ENCODE peak calls at places on chromosomes 11 and 22, in six cellular contexts. One of them, this sample, is unnamed.

GRCh38 chr22:38733329-38734202 is 22.2 kb downstream of the SUN2 start:
- DNase-seq in substantia nigra: peak
- DNase-seq in activated CD4-positive, CD25-positive, alpha-beta regulatory T cell: no peak
- DNase-seq in HTR-8/SVneo: peak
- DNase-seq in AG08395: peak
- DNase-seq in cardiac fibroblast: peak
- DNase-seq in this sample: peak

GRCh38 chr11:75240381-75241035 is at the start of gene TPBGL:
- DNase-seq in HTR-8/SVneo: no peak
- DNase-seq in substantia nigra: no peak
- DNase-seq in cardiac fibroblast: no peak
- DNase-seq in AG08395: no peak
- DNase-seq in activated CD4-positive, CD25-positive, alpha-beta regulatory T cell: no peak
- DNase-seq in this sample: peak

GRCh38 chr11:129610125-129610524 is 205.5 kb upstream of the TMEM45B start:
- DNase-seq in substantia nigra: no peak
- DNase-seq in AG08395: no peak
- DNase-seq in activated CD4-positive, CD25-positive, alpha-beta regulatory T cell: no peak
- DNase-seq in HTR-8/SVneo: no peak
- DNase-seq in cardiac fibroblast: no peak
- DNase-seq in this sample: no peak

GRCh38 chr11:13008625-13009475 is at the start of gene RASSF10:
- DNase-seq in AG08395: peak
- DNase-seq in activated CD4-positive, CD25-positive, alpha-beta regulatory T cell: no peak
- DNase-seq in HTR-8/SVneo: peak
- DNase-seq in substantia nigra: peak
- DNase-seq in cardiac fibroblast: peak
- DNase-seq in this sample: peak

GRCh38 chr22:44329179-44329796 is 16.5 kb upstream of the SHISAL1 start:
- DNase-seq in cardiac fibroblast: no peak
- DNase-seq in HTR-8/SVneo: no peak
- DNase-seq in activated CD4-positive, CD25-positive, alpha-beta regulatory T cell: no peak
- DNase-seq in AG08395: no peak
- DNase-seq in substantia nigra: no peak
- DNase-seq in this sample: no peak

GRCh38 chr22:50399751-50400331 is 56.7 kb downstream of the PPP6R2 start:
- DNase-seq in substantia nigra: peak
- DNase-seq in AG08395: peak
- DNase-seq in activated CD4-positive, CD25-positive, alpha-beta regulatory T cell: no peak
- DNase-seq in HTR-8/SVneo: peak
- DNase-seq in cardiac fibroblast: peak
- DNase-seq in this sample: peak

GRCh38 chr11:60498399-60498798 is 5.8 kb downstream of the MS4A12 start:
- DNase-seq in HTR-8/SVneo: no peak
- DNase-seq in substantia nigra: no peak
- DNase-seq in activated CD4-positive, CD25-positive, alpha-beta regulatory T cell: no peak
- DNase-seq in cardiac fibroblast: no peak
- DNase-seq in AG08395: no peak
- DNase-seq in this sample: no peak

GRCh38 chr22:19522190-19522880 is 1.9 kb downstream of the CLDN5 start:
- DNase-seq in substantia nigra: peak
- DNase-seq in HTR-8/SVneo: no peak
- DNase-seq in cardiac fibroblast: no peak
- DNase-seq in AG08395: no peak
- DNase-seq in activated CD4-positive, CD25-positive, alpha-beta regulatory T cell: no peak
- DNase-seq in this sample: peak

GRCh38 chr11:12448131-12448939 is 71.0 kb downstream of the PARVA start:
- DNase-seq in AG08395: peak
- DNase-seq in cardiac fibroblast: no peak
- DNase-seq in activated CD4-positive, CD25-positive, alpha-beta regulatory T cell: no peak
- DNase-seq in HTR-8/SVneo: no peak
- DNase-seq in substantia nigra: no peak
- DNase-seq in this sample: no peak

GRCh38 chr22:45582955-45583320 is 80.3 kb downstream of the FBLN1 start:
- DNase-seq in substantia nigra: no peak
- DNase-seq in HTR-8/SVneo: no peak
- DNase-seq in AG08395: no peak
- DNase-seq in activated CD4-positive, CD25-positive, alpha-beta regulatory T cell: no peak
- DNase-seq in cardiac fibroblast: no peak
- DNase-seq in this sample: no peak

GRCh38 chr22:41893591-41894375 is 21.1 kb downstream of the SHISA8 start:
- DNase-seq in AG08395: no peak
- DNase-seq in activated CD4-positive, CD25-positive, alpha-beta regulatory T cell: no peak
- DNase-seq in HTR-8/SVneo: no peak
- DNase-seq in cardiac fibroblast: no peak
- DNase-seq in substantia nigra: no peak
- DNase-seq in this sample: no peak

GRCh38 chr22:19799322-19800190 is 39.0 kb downstream of the TBX1 start:
- DNase-seq in AG08395: peak
- DNase-seq in activated CD4-positive, CD25-positive, alpha-beta regulatory T cell: no peak
- DNase-seq in substantia nigra: no peak
- DNase-seq in cardiac fibroblast: peak
- DNase-seq in HTR-8/SVneo: peak
- DNase-seq in this sample: no peak

GRCh38 chr11:1193326-1194230 is 29.3 kb upstream of the MUC5B start:
- DNase-seq in activated CD4-positive, CD25-positive, alpha-beta regulatory T cell: no peak
- DNase-seq in substantia nigra: no peak
- DNase-seq in cardiac fibroblast: no peak
- DNase-seq in AG08395: no peak
- DNase-seq in HTR-8/SVneo: no peak
- DNase-seq in this sample: peak

GRCh38 chr11:123381817-123382554 is 48.1 kb upstream of the GRAMD1B start:
- DNase-seq in cardiac fibroblast: no peak
- DNase-seq in AG08395: no peak
- DNase-seq in activated CD4-positive, CD25-positive, alpha-beta regulatory T cell: no peak
- DNase-seq in HTR-8/SVneo: no peak
- DNase-seq in substantia nigra: no peak
- DNase-seq in this sample: no peak

GRCh38 chr22:39839917-39840510 is 53.5 kb downstream of the ENTHD1 start:
- DNase-seq in activated CD4-positive, CD25-positive, alpha-beta regulatory T cell: no peak
- DNase-seq in substantia nigra: no peak
- DNase-seq in HTR-8/SVneo: no peak
- DNase-seq in cardiac fibroblast: no peak
- DNase-seq in AG08395: no peak
- DNase-seq in this sample: no peak

GRCh38 chr11:27209562-27210005 is 153.4 kb downstream of the CCDC34 start:
- DNase-seq in substantia nigra: no peak
- DNase-seq in AG08395: peak
- DNase-seq in HTR-8/SVneo: peak
- DNase-seq in activated CD4-positive, CD25-positive, alpha-beta regulatory T cell: no peak
- DNase-seq in cardiac fibroblast: peak
- DNase-seq in this sample: no peak

GRCh38 chr22:36901411-36902142 is 11.9 kb upstream of the CSF2RB start:
- DNase-seq in substantia nigra: no peak
- DNase-seq in activated CD4-positive, CD25-positive, alpha-beta regulatory T cell: no peak
- DNase-seq in HTR-8/SVneo: no peak
- DNase-seq in AG08395: no peak
- DNase-seq in cardiac fibroblast: no peak
- DNase-seq in this sample: no peak

GRCh38 chr22:50148991-50149721 is 21.4 kb upstream of the PANX2 start:
- DNase-seq in AG08395: peak
- DNase-seq in activated CD4-positive, CD25-positive, alpha-beta regulatory T cell: peak
- DNase-seq in cardiac fibroblast: peak
- DNase-seq in substantia nigra: no peak
- DNase-seq in HTR-8/SVneo: peak
- DNase-seq in this sample: no peak

GRCh38 chr22:36563898-36564297 is 34.9 kb upstream of the EIF3D start:
- DNase-seq in activated CD4-positive, CD25-positive, alpha-beta regulatory T cell: no peak
- DNase-seq in substantia nigra: no peak
- DNase-seq in cardiac fibroblast: no peak
- DNase-seq in HTR-8/SVneo: no peak
- DNase-seq in AG08395: no peak
- DNase-seq in this sample: no peak

GRCh38 chr22:38731703-38732161 is 24.1 kb downstream of the SUN2 start:
- DNase-seq in AG08395: no peak
- DNase-seq in activated CD4-positive, CD25-positive, alpha-beta regulatory T cell: no peak
- DNase-seq in HTR-8/SVneo: no peak
- DNase-seq in substantia nigra: no peak
- DNase-seq in cardiac fibroblast: no peak
- DNase-seq in this sample: no peak

GRCh38 chr11:118437046-118437735 is 899 bp downstream of the KMT2A start:
- DNase-seq in HTR-8/SVneo: no peak
- DNase-seq in cardiac fibroblast: peak
- DNase-seq in AG08395: peak
- DNase-seq in substantia nigra: no peak
- DNase-seq in activated CD4-positive, CD25-positive, alpha-beta regulatory T cell: peak
- DNase-seq in this sample: peak

GRCh38 chr22:39094717-39095389 is 2.2 kb upstream of the APOBEC3H start:
- DNase-seq in AG08395: no peak
- DNase-seq in HTR-8/SVneo: no peak
- DNase-seq in activated CD4-positive, CD25-positive, alpha-beta regulatory T cell: no peak
- DNase-seq in substantia nigra: no peak
- DNase-seq in cardiac fibroblast: no peak
- DNase-seq in this sample: no peak

GRCh38 chr11:122747358-122747757 is 90.9 kb upstream of the CRTAM start:
- DNase-seq in cardiac fibroblast: peak
- DNase-seq in AG08395: no peak
- DNase-seq in HTR-8/SVneo: no peak
- DNase-seq in substantia nigra: no peak
- DNase-seq in activated CD4-positive, CD25-positive, alpha-beta regulatory T cell: no peak
- DNase-seq in this sample: no peak

GRCh38 chr22:27900153-27900552 is 18.9 kb downstream of the PITPNB start:
- DNase-seq in substantia nigra: no peak
- DNase-seq in cardiac fibroblast: no peak
- DNase-seq in HTR-8/SVneo: no peak
- DNase-seq in AG08395: no peak
- DNase-seq in activated CD4-positive, CD25-positive, alpha-beta regulatory T cell: no peak
- DNase-seq in this sample: no peak

GRCh38 chr11:44623321-44623715 is 57.9 kb downstream of the CD82 start:
- DNase-seq in cardiac fibroblast: no peak
- DNase-seq in activated CD4-positive, CD25-positive, alpha-beta regulatory T cell: no peak
- DNase-seq in HTR-8/SVneo: no peak
- DNase-seq in substantia nigra: no peak
- DNase-seq in AG08395: no peak
- DNase-seq in this sample: peak

GRCh38 chr11:1548221-1549070 is 23.6 kb downstream of the DUSP8 start:
- DNase-seq in HTR-8/SVneo: peak
- DNase-seq in cardiac fibroblast: peak
- DNase-seq in activated CD4-positive, CD25-positive, alpha-beta regulatory T cell: no peak
- DNase-seq in AG08395: peak
- DNase-seq in substantia nigra: no peak
- DNase-seq in this sample: no peak

GRCh38 chr11:69382131-69383128 is 88.5 kb downstream of the MYEOV start:
- DNase-seq in HTR-8/SVneo: no peak
- DNase-seq in AG08395: peak
- DNase-seq in cardiac fibroblast: peak
- DNase-seq in substantia nigra: no peak
- DNase-seq in activated CD4-positive, CD25-positive, alpha-beta regulatory T cell: no peak
- DNase-seq in this sample: peak

GRCh38 chr11:14237333-14237988 is 121.5 kb downstream of the RRAS2 start:
- DNase-seq in substantia nigra: no peak
- DNase-seq in activated CD4-positive, CD25-positive, alpha-beta regulatory T cell: no peak
- DNase-seq in cardiac fibroblast: no peak
- DNase-seq in AG08395: no peak
- DNase-seq in HTR-8/SVneo: no peak
- DNase-seq in this sample: peak

GRCh38 chr11:86502137-86502536 is 127.5 kb downstream of the CCDC81 start:
- DNase-seq in cardiac fibroblast: no peak
- DNase-seq in HTR-8/SVneo: no peak
- DNase-seq in activated CD4-positive, CD25-positive, alpha-beta regulatory T cell: no peak
- DNase-seq in substantia nigra: no peak
- DNase-seq in AG08395: no peak
- DNase-seq in this sample: no peak

This sample was measured in head of caudate nucleus.